ENCODE peak calls at places on chromosome 19, in seven cellular contexts. Z, G, S, L, Q, O and J are unnamed samples.

GRCh38 chr19:4099054-4099764 is 24.7 kb downstream of the MAP2K2 start:
- DNase-seq in S (no peak), Q (no peak), L (no peak), G (no peak), O (peak), Z (no peak), J (no peak)

GRCh38 chr19:2888739-2889224 is 11.9 kb upstream of the ZNF57 start:
- DNase-seq in G (no peak), S (no peak), O (peak), Q (no peak), L (no peak), Z (no peak), J (no peak)

GRCh38 chr19:51809787-51810186 is 14.8 kb downstream of the FPR3 start:
- DNase-seq in G (peak), Z (no peak), L (no peak), S (no peak), O (no peak), Q (no peak), J (peak)

GRCh38 chr19:45419396-45419795 is 4.3 kb downstream of the ERCC1 start:
- DNase-seq in Q (no peak), S (no peak), L (no peak), O (no peak), G (no peak), Z (no peak), J (no peak)

GRCh38 chr19:18626906-18627305 is 9.9 kb upstream of the KLHL26 start:
- DNase-seq in Q (no peak), Z (no peak), S (no peak), L (no peak), G (no peak), O (no peak), J (no peak)

GRCh38 chr19:1780272-1780957 is 27.1 kb downstream of the ONECUT3 start:
- DNase-seq in S (no peak), Z (peak), G (no peak), Q (no peak), L (no peak), O (no peak), J (no peak)

GRCh38 chr19:19159534-19159933 is 10.5 kb downstream of the MEF2B start:
- DNase-seq in Q (no peak), O (no peak), S (no peak), G (no peak), L (no peak), Z (no peak), J (no peak)

GRCh38 chr19:18650048-18650435 is 13.2 kb downstream of the KLHL26 start:
- DNase-seq in S (no peak), O (no peak), L (peak), Q (no peak), Z (peak), G (no peak), J (peak)

GRCh38 chr19:53103141-53103902 is at the start of gene ZNF160:
- DNase-seq in G (peak), Z (peak), O (peak), L (peak), S (peak), Q (peak), J (peak)

GRCh38 chr19:32302778-32303177 is 42.6 kb upstream of the ZNF507 start:
- DNase-seq in O (no peak), Q (no peak), L (no peak), G (no peak), Z (no peak), S (no peak), J (no peak)

GRCh38 chr19:5974721-5975387 is 3.1 kb downstream of the RANBP3 start:
- DNase-seq in Q (no peak), G (no peak), O (no peak), L (no peak), Z (peak), S (no peak), J (no peak)

GRCh38 chr19:44021221-44021620 is 4.0 kb upstream of the ZNF222 start:
- DNase-seq in Q (no peak), O (no peak), L (no peak), G (no peak), Z (no peak), S (no peak), J (no peak)

GRCh38 chr19:3202346-3202745 is 16.6 kb downstream of the NCLN start:
- DNase-seq in G (no peak), S (no peak), Q (no peak), Z (no peak), L (no peak), O (no peak), J (no peak)

GRCh38 chr19:17091758-17092333 is 16.3 kb downstream of the MYO9B start:
- DNase-seq in G (no peak), Q (no peak), O (no peak), L (peak), Z (no peak), S (no peak), J (no peak)

GRCh38 chr19:15169541-15170285 is 31.1 kb downstream of the NOTCH3 start:
- DNase-seq in G (no peak), S (no peak), O (no peak), Z (no peak), Q (no peak), L (no peak), J (no peak)

GRCh38 chr19:3983542-3983914 is 1.7 kb downstream of the EEF2 start:
- DNase-seq in O (no peak), G (no peak), S (no peak), Z (no peak), L (no peak), Q (no peak), J (no peak)

GRCh38 chr19:4393947-4394590 is 6.3 kb downstream of the SH3GL1 start:
- DNase-seq in Q (no peak), Z (no peak), G (no peak), S (no peak), O (no peak), L (no peak), J (peak)

GRCh38 chr19:292951-293350 is 1.7 kb upstream of the PLPP2 start:
- DNase-seq in L (no peak), Q (no peak), Z (no peak), O (no peak), G (peak), S (no peak), J (no peak)

GRCh38 chr19:58154679-58155648 is 4.4 kb upstream of the ZNF329 start:
- DNase-seq in L (peak), O (peak), Z (peak), G (peak), S (no peak), Q (peak), J (peak)

GRCh38 chr19:18239303-18239702 is 13.1 kb upstream of the PDE4C start:
- DNase-seq in G (no peak), S (no peak), Z (no peak), O (no peak), Q (no peak), L (no peak), J (no peak)

GRCh38 chr19:47848871-47849473 is 10.1 kb upstream of the TPRX2 start:
- DNase-seq in G (no peak), Q (no peak), S (peak), O (no peak), L (no peak), Z (no peak), J (peak)

GRCh38 chr19:32041681-32042292 is 303.6 kb upstream of the ZNF507 start:
- DNase-seq in Q (no peak), S (no peak), Z (peak), O (peak), L (peak), G (no peak), J (peak)

GRCh38 chr19:58581227-58582141 is 8.3 kb upstream of the MZF1 start:
- DNase-seq in Z (peak), L (peak), Q (peak), G (peak), S (peak), O (peak), J (peak)

GRCh38 chr19:12871681-12872080 is 9.6 kb downstream of the DNASE2 start:
- DNase-seq in L (no peak), Z (no peak), O (no peak), S (no peak), G (no peak), Q (no peak), J (no peak)

GRCh38 chr19:17678836-17679235 is 9.3 kb downstream of the UNC13A start:
- DNase-seq in G (no peak), O (no peak), L (no peak), Z (no peak), S (no peak), Q (no peak), J (no peak)

GRCh38 chr19:38173324-38174041 is 50.5 kb downstream of the DPF1 start:
- DNase-seq in Q (no peak), Z (peak), S (no peak), O (peak), G (peak), L (peak), J (peak)

GRCh38 chr19:8552810-8553209 is 24.4 kb downstream of the MYO1F start:
- DNase-seq in Z (peak), S (peak), O (no peak), L (no peak), Q (no peak), G (no peak), J (peak)

GRCh38 chr19:2982556-2982955 is 5.2 kb downstream of the TLE6 start:
- DNase-seq in G (no peak), O (no peak), S (no peak), Q (no peak), Z (no peak), L (no peak), J (no peak)

GRCh38 chr19:2332341-2333026 is 4.0 kb downstream of the SPPL2B start:
- DNase-seq in Z (no peak), G (no peak), L (peak), Q (no peak), S (no peak), O (peak), J (no peak)

GRCh38 chr19:50723735-50724521 is 764 bp downstream of the CLEC11A start:
- DNase-seq in O (no peak), S (no peak), Z (no peak), L (no peak), Q (no peak), G (no peak), J (no peak)

GRCh38 chr19:13095393-13095784 is 7.3 kb downstream of the LYL1 start:
- DNase-seq in O (no peak), Q (no peak), S (no peak), G (no peak), L (no peak), Z (no peak), J (no peak)

GRCh38 chr19:7223429-7223828 is 70.8 kb downstream of the INSR start:
- DNase-seq in Q (no peak), G (no peak), Z (no peak), S (no peak), O (no peak), L (no peak), J (no peak)

GRCh38 chr19:11659612-11660011 is 62.3 kb downstream of the ZNF627 start:
- DNase-seq in Q (no peak), Z (peak), G (no peak), S (no peak), O (no peak), L (no peak), J (peak)
- TF ChIP-seq CTCF in Q (peak), Z (peak), G (no peak), S (peak), O (no peak), L (peak), J (peak)

GRCh38 chr19:49681830-49682229 is 4.8 kb downstream of the PRMT1 start:
- DNase-seq in O (no peak), S (no peak), Q (no peak), G (no peak), Z (no peak), L (no peak), J (no peak)

GRCh38 chr19:49682274-49682673 is 5.2 kb downstream of the PRMT1 start:
- DNase-seq in G (no peak), O (no peak), Z (no peak), Q (no peak), S (no peak), L (no peak), J (no peak)

GRCh38 chr19:49678970-49679831 is 2.1 kb downstream of the PRMT1 start:
- DNase-seq in L (no peak), Q (no peak), O (peak), S (no peak), G (no peak), Z (no peak), J (no peak)

GRCh38 chr19:49679832-49680472 is 2.9 kb downstream of the PRMT1 start:
- DNase-seq in Z (no peak), Q (no peak), L (no peak), O (peak), G (no peak), S (no peak), J (no peak)

DNA sequence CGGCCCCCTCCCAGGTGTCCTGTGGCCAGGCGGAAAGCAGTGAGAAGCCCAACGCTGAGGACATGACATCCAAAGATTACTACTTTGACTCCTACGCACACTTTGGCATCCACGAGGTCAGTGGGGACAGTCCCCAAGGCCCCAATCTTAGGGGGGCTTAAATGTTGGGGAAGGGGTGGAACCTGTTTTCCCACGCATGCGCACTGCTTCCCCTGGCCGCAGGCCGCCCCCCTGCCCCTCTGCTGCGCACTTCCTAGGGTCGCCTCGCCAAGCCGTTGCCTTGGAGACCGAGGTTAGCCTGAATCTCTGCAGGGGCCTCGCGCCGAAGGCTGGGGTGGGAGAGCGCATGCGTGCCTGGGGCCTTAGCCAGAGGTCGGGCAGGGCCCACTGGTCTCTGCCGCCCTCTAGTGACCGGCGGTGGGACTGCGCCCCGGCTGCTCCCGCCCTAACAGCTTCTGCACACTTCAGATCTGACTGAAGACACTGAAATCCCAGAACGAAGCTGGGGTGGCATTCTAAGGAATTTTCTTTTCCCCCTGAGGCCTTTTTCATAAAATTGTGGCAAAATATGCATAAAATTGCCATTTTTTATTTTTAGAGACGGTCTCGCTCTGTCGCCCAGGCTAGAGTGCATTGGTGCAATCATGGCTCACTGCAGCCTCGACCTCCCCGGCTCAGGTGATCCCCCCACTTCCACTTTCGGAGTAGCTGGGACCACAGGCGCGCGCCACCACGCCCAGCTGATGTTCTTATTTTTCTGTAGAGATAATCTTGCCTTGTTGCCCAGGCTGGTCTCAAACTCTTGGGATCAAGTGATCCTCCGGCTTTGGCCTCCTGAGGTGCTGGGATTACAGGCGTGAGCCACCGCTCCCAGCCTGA is 3.6 kb downstream of the PRMT1 start:
- DNase-seq in G (peak), S (peak), Q (no peak), Z (peak), L (peak), O (peak), J (peak)
- H3K4me3 ChIP-seq in G (no peak), S (no peak), Q (no peak), Z (no peak), L (peak), O (peak), J (no peak)

DNA sequence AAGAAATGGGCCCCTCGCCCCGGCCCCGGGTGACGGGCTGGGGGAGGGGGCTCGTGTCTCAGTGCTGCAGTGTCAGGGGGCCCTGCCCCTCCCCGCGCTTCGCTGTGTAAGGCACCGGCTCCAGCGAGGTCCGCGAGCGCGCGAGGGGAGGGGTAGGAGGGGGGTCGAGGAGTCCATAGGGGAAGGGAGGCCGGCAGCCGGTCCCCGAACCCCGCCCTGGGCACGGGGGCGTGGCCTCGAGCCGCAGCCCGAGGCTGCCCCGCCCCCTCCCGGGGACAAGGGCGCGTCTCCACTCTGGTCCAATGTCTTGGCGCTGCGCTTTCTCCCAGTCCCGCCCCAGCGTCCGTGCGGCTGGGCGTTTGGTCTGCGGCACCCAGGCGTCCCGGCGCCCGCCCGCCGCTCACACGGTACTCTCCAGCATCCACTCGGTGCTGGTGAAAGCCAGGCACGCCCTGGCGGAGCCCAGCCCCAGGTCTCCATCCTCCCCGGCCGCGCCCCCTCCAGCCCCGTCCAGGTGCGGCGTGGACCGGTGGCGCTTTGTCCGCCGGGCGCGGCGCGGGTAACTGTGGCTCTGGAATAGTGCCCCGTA is 11.1 kb downstream of the IFNL1 start:
- DNase-seq in G (peak), O (peak), Z (no peak), Q (no peak), S (no peak), L (no peak), J (no peak)
- TF ChIP-seq CTCF in G (no peak), O (no peak), Z (no peak), Q (no peak), S (no peak), L (no peak), J (no peak)

DNA sequence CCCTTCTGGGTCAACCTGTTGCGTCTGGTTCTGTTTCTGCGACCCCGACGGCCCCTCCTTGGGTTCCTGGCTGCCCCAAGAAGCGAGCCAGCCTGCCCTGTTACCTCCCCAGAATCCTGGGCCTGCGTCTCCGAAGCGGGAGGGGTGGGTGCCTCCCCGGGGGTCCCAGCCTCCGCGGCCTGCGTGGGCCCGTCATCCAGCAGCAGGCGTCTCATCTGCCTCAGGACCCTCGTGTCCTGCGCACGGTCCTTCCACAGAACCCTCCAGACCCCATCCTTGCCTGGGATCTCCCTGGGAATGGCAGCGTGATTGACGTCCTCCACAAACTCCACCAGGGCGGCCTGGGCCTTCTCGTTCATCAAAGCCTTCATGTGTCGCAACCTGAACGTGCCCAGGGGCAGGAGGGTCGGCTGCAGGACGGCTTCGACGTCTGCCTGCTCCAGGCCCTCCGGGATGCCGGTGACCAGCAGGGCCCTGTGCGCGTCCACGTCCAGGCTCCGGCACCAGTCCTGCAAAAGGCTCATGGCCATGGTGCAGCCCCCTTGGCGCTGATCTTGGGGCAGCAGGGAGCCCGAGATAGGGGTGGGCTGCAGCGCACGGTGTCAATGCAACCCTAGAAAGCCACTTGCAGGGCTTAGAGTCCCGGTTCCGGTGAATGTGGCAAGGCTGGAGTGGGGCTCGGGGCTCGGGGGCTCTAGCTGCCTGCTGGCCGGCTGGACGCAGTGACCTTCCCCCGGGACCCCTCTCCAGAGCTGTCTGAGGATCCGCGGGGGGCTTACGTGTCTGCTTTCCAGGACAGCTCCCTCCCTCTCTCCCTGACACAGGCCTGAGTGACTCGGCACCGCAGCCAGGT is 505 bp downstream of the PNMA8B start:
- DNase-seq in O (peak), Q (no peak), S (no peak), Z (no peak), G (no peak), L (no peak), J (no peak)
- H3K4me3 ChIP-seq in O (peak), Q (peak), S (no peak), Z (peak), G (no peak), L (peak), J (peak)

DNA sequence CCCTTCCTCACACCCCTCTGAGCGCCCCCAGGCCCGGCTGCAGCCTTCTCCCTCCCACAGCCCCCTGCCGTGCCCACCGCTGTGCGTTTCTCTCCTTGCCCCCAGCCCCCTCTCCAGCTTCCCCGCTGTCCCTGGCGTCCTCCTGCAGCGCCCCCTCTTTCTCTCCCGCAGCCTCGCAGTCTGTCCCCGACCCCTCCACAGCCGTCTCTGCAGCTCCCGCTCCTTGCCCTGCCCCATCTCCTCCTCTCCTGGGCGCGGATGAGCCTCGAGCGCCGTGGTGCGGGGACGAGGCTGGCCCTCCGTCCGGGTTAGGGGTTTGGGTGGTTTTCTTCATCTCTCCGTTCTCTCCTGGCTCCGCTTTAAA is 1.1 kb downstream of the KMT5C start:
- DNase-seq in Z (no peak), G (no peak), L (no peak), S (no peak), Q (no peak), O (no peak), J (no peak)
- TF ChIP-seq CTCF in Z (peak), G (no peak), L (no peak), S (no peak), Q (peak), O (no peak), J (peak)